ENCODE peak calls at places on chromosome 9, in seven cellular contexts. One of them, this sample, is unnamed.

GRCh38 chr9:21324040-21324439 is 11.2 kb downstream of the KLHL9 start:
- DNase-seq in effector memory CD4-positive, alpha-beta T cell: no peak
- DNase-seq in heart left ventricle: no peak
- DNase-seq in CD8-positive, alpha-beta T cell: no peak
- DNase-seq in Panc1: no peak
- DNase-seq in mesendoderm: no peak
- DNase-seq in mammary epithelial cell: no peak
- DNase-seq in this sample: no peak

GRCh38 chr9:16147726-16148125 is 594.9 kb downstream of the CCDC171 start:
- DNase-seq in effector memory CD4-positive, alpha-beta T cell: no peak
- DNase-seq in heart left ventricle: no peak
- DNase-seq in CD8-positive, alpha-beta T cell: no peak
- DNase-seq in Panc1: no peak
- DNase-seq in mesendoderm: no peak
- DNase-seq in mammary epithelial cell: no peak
- DNase-seq in this sample: no peak

GRCh38 chr9:29150606-29151005 is 1577.3 kb upstream of the C9orf72 start:
- DNase-seq in effector memory CD4-positive, alpha-beta T cell: no peak
- DNase-seq in heart left ventricle: no peak
- DNase-seq in CD8-positive, alpha-beta T cell: no peak
- DNase-seq in Panc1: no peak
- DNase-seq in mesendoderm: no peak
- DNase-seq in mammary epithelial cell: no peak
- DNase-seq in this sample: no peak

GRCh38 chr9:112546149-112547012 is 59.8 kb downstream of the KIAA1958 start:
- DNase-seq in effector memory CD4-positive, alpha-beta T cell: no peak
- DNase-seq in heart left ventricle: no peak
- DNase-seq in CD8-positive, alpha-beta T cell: no peak
- DNase-seq in Panc1: no peak
- DNase-seq in mesendoderm: peak
- DNase-seq in mammary epithelial cell: peak
- DNase-seq in this sample: no peak

GRCh38 chr9:13140843-13141592 is 138.5 kb downstream of the MPDZ start:
- DNase-seq in effector memory CD4-positive, alpha-beta T cell: no peak
- DNase-seq in heart left ventricle: no peak
- DNase-seq in CD8-positive, alpha-beta T cell: no peak
- DNase-seq in Panc1: no peak
- DNase-seq in mesendoderm: peak
- DNase-seq in mammary epithelial cell: no peak
- DNase-seq in this sample: no peak

GRCh38 chr9:121780177-121780576 is 128.7 kb downstream of the DAB2IP start:
- DNase-seq in effector memory CD4-positive, alpha-beta T cell: no peak
- DNase-seq in heart left ventricle: peak
- DNase-seq in CD8-positive, alpha-beta T cell: no peak
- DNase-seq in Panc1: no peak
- DNase-seq in mesendoderm: no peak
- DNase-seq in mammary epithelial cell: no peak
- DNase-seq in this sample: no peak

GRCh38 chr9:88313364-88314220 is 74.7 kb upstream of the SPIN1 start:
- DNase-seq in effector memory CD4-positive, alpha-beta T cell: no peak
- DNase-seq in heart left ventricle: no peak
- DNase-seq in CD8-positive, alpha-beta T cell: no peak
- DNase-seq in Panc1: no peak
- DNase-seq in mesendoderm: peak
- DNase-seq in mammary epithelial cell: no peak
- DNase-seq in this sample: no peak

GRCh38 chr9:111983484-111983908 is 86.9 kb downstream of the UGCG start:
- DNase-seq in effector memory CD4-positive, alpha-beta T cell: no peak
- DNase-seq in heart left ventricle: no peak
- DNase-seq in CD8-positive, alpha-beta T cell: no peak
- DNase-seq in Panc1: no peak
- DNase-seq in mesendoderm: no peak
- DNase-seq in mammary epithelial cell: no peak
- DNase-seq in this sample: no peak

DNA sequence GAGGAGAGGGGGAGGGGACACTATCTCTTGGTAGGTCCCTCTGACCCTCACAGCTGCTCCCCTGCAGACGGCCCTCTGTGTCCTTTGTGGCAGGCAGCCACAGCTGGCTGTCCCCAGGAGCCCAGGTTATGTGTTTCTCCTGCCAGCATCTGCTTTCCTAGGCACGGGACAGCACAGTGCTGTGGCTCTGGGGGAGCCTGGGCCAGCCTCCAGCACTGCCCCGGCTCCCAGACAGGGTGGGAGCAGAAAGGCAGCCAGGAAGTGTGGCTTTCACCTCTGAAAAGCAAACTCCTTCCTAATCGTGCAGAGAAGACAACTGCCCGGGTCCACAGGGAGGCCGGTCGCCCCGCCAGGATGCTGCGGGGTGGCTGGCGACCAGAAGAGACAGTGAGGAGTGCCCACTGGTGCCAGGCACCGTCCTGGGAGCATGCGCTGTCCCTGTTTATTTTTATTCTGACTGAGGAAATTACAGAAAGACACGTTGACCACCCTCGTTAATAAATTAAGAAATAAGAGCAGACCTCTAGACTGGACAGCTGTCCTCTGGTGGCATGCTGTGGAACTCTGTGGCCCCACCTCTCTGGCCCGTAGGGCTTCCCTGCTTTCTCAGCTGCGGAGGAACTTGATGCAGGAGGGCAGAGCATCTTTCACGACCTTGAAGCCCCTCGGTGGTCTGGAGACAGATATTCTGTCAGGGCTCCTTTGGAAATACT is 240.3 kb downstream of the FANCC start:
- DNase-seq in effector memory CD4-positive, alpha-beta T cell: no peak
- DNase-seq in heart left ventricle: no peak
- DNase-seq in CD8-positive, alpha-beta T cell: no peak
- DNase-seq in Panc1: no peak
- DNase-seq in mesendoderm: no peak
- DNase-seq in mammary epithelial cell: no peak
- DNase-seq in this sample: no peak
- H3K27ac ChIP-seq in effector memory CD4-positive, alpha-beta T cell: no peak
- H3K27ac ChIP-seq in heart left ventricle: peak
- H3K27ac ChIP-seq in CD8-positive, alpha-beta T cell: no peak
- H3K27ac ChIP-seq in Panc1: no peak
- H3K27ac ChIP-seq in mesendoderm: no peak
- H3K27ac ChIP-seq in mammary epithelial cell: no peak
- H3K27ac ChIP-seq in this sample: no peak

GRCh38 chr9:129317179-129318011 is 139.3 kb upstream of the IER5L start:
- DNase-seq in effector memory CD4-positive, alpha-beta T cell: no peak
- DNase-seq in heart left ventricle: peak
- DNase-seq in CD8-positive, alpha-beta T cell: no peak
- DNase-seq in Panc1: no peak
- DNase-seq in mesendoderm: peak
- DNase-seq in mammary epithelial cell: no peak
- DNase-seq in this sample: peak
- H3K27ac ChIP-seq in effector memory CD4-positive, alpha-beta T cell: no peak
- H3K27ac ChIP-seq in heart left ventricle: peak
- H3K27ac ChIP-seq in CD8-positive, alpha-beta T cell: no peak
- H3K27ac ChIP-seq in Panc1: no peak
- H3K27ac ChIP-seq in mesendoderm: no peak
- H3K27ac ChIP-seq in mammary epithelial cell: no peak
- H3K27ac ChIP-seq in this sample: no peak

GRCh38 chr9:18855636-18856035 is 177.4 kb downstream of the SAXO1 start:
- DNase-seq in effector memory CD4-positive, alpha-beta T cell: no peak
- DNase-seq in heart left ventricle: peak
- DNase-seq in CD8-positive, alpha-beta T cell: no peak
- DNase-seq in Panc1: no peak
- DNase-seq in mesendoderm: no peak
- DNase-seq in mammary epithelial cell: no peak
- DNase-seq in this sample: no peak
- H3K27ac ChIP-seq in effector memory CD4-positive, alpha-beta T cell: no peak
- H3K27ac ChIP-seq in heart left ventricle: no peak
- H3K27ac ChIP-seq in CD8-positive, alpha-beta T cell: no peak
- H3K27ac ChIP-seq in Panc1: no peak
- H3K27ac ChIP-seq in mesendoderm: no peak
- H3K27ac ChIP-seq in mammary epithelial cell: no peak
- H3K27ac ChIP-seq in this sample: no peak

GRCh38 chr9:109194157-109194556 is 27.1 kb upstream of the FRRS1L start:
- DNase-seq in effector memory CD4-positive, alpha-beta T cell: no peak
- DNase-seq in heart left ventricle: no peak
- DNase-seq in CD8-positive, alpha-beta T cell: no peak
- DNase-seq in Panc1: no peak
- DNase-seq in mesendoderm: no peak
- DNase-seq in mammary epithelial cell: no peak
- DNase-seq in this sample: no peak

GRCh38 chr9:109203761-109204360 is 36.8 kb upstream of the FRRS1L start:
- DNase-seq in effector memory CD4-positive, alpha-beta T cell: no peak
- DNase-seq in heart left ventricle: no peak
- DNase-seq in CD8-positive, alpha-beta T cell: no peak
- DNase-seq in Panc1: no peak
- DNase-seq in mesendoderm: no peak
- DNase-seq in mammary epithelial cell: no peak
- DNase-seq in this sample: no peak

GRCh38 chr9:109199676-109200075 is 32.6 kb upstream of the FRRS1L start:
- DNase-seq in effector memory CD4-positive, alpha-beta T cell: no peak
- DNase-seq in heart left ventricle: no peak
- DNase-seq in CD8-positive, alpha-beta T cell: no peak
- DNase-seq in Panc1: no peak
- DNase-seq in mesendoderm: no peak
- DNase-seq in mammary epithelial cell: no peak
- DNase-seq in this sample: no peak

DNA sequence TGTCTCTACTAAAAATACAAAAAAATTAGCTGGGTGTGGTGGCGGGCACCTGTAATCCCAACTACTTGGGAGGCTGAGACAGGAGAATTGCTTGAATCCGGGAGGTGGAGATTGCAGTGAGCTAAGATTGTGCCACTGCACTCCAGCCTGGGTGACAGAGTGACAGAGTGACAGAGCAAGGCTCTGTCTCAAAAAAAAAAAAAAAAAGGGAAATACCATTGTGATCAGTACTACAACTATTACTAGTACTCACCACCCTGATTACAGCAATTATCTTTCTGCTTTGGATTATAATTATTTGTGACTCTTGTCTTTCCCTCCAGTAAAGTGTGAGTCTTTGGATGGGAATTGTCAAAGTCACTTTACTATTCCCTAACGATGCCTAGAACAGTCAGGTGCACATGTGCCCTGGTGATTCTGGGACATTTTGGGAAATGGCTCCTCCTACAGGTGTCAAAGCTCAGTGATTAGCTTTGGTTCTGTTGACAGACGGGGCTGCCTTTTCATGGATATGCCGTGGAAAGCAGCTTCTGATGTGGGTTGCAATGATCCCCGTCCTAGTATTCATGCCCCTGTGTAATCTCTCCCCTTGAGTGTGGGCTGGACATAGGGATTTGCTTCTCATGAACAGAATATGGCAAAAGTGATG is 31.8 kb upstream of the FRRS1L start:
- DNase-seq in effector memory CD4-positive, alpha-beta T cell: no peak
- DNase-seq in heart left ventricle: no peak
- DNase-seq in CD8-positive, alpha-beta T cell: no peak
- DNase-seq in Panc1: no peak
- DNase-seq in mesendoderm: peak
- DNase-seq in mammary epithelial cell: no peak
- DNase-seq in this sample: no peak
- H3K27ac ChIP-seq in effector memory CD4-positive, alpha-beta T cell: no peak
- H3K27ac ChIP-seq in heart left ventricle: no peak
- H3K27ac ChIP-seq in CD8-positive, alpha-beta T cell: no peak
- H3K27ac ChIP-seq in Panc1: no peak
- H3K27ac ChIP-seq in mesendoderm: no peak
- H3K27ac ChIP-seq in mammary epithelial cell: no peak
- H3K27ac ChIP-seq in this sample: no peak

GRCh38 chr9:109967651-109968331 is 187.8 kb downstream of the PALM2AKAP2 start:
- DNase-seq in effector memory CD4-positive, alpha-beta T cell: no peak
- DNase-seq in heart left ventricle: no peak
- DNase-seq in CD8-positive, alpha-beta T cell: no peak
- DNase-seq in Panc1: no peak
- DNase-seq in mesendoderm: no peak
- DNase-seq in mammary epithelial cell: no peak
- DNase-seq in this sample: no peak
- H3K27ac ChIP-seq in effector memory CD4-positive, alpha-beta T cell: peak
- H3K27ac ChIP-seq in heart left ventricle: peak
- H3K27ac ChIP-seq in CD8-positive, alpha-beta T cell: no peak
- H3K27ac ChIP-seq in Panc1: no peak
- H3K27ac ChIP-seq in mesendoderm: no peak
- H3K27ac ChIP-seq in mammary epithelial cell: no peak
- H3K27ac ChIP-seq in this sample: no peak

GRCh38 chr9:105681724-105682123 is 12.6 kb upstream of the TMEM38B start:
- DNase-seq in effector memory CD4-positive, alpha-beta T cell: no peak
- DNase-seq in heart left ventricle: no peak
- DNase-seq in CD8-positive, alpha-beta T cell: no peak
- DNase-seq in Panc1: no peak
- DNase-seq in mesendoderm: peak
- DNase-seq in mammary epithelial cell: peak
- DNase-seq in this sample: no peak

GRCh38 chr9:105678781-105679180 is 15.6 kb upstream of the TMEM38B start:
- DNase-seq in effector memory CD4-positive, alpha-beta T cell: no peak
- DNase-seq in heart left ventricle: no peak
- DNase-seq in CD8-positive, alpha-beta T cell: no peak
- DNase-seq in Panc1: no peak
- DNase-seq in mesendoderm: no peak
- DNase-seq in mammary epithelial cell: no peak
- DNase-seq in this sample: no peak

GRCh38 chr9:105678163-105678562 is 15.9 kb downstream of the TAL2 start:
- DNase-seq in effector memory CD4-positive, alpha-beta T cell: no peak
- DNase-seq in heart left ventricle: no peak
- DNase-seq in CD8-positive, alpha-beta T cell: no peak
- DNase-seq in Panc1: no peak
- DNase-seq in mesendoderm: peak
- DNase-seq in mammary epithelial cell: no peak
- DNase-seq in this sample: no peak

GRCh38 chr9:105681313-105681712 is 13.0 kb upstream of the TMEM38B start:
- DNase-seq in effector memory CD4-positive, alpha-beta T cell: no peak
- DNase-seq in heart left ventricle: no peak
- DNase-seq in CD8-positive, alpha-beta T cell: no peak
- DNase-seq in Panc1: no peak
- DNase-seq in mesendoderm: no peak
- DNase-seq in mammary epithelial cell: no peak
- DNase-seq in this sample: no peak

GRCh38 chr9:105679406-105680022 is 14.8 kb upstream of the TMEM38B start:
- DNase-seq in effector memory CD4-positive, alpha-beta T cell: no peak
- DNase-seq in heart left ventricle: no peak
- DNase-seq in CD8-positive, alpha-beta T cell: no peak
- DNase-seq in Panc1: no peak
- DNase-seq in mesendoderm: no peak
- DNase-seq in mammary epithelial cell: no peak
- DNase-seq in this sample: no peak
- H3K27ac ChIP-seq in effector memory CD4-positive, alpha-beta T cell: no peak
- H3K27ac ChIP-seq in heart left ventricle: no peak
- H3K27ac ChIP-seq in CD8-positive, alpha-beta T cell: no peak
- H3K27ac ChIP-seq in Panc1: no peak
- H3K27ac ChIP-seq in mesendoderm: no peak
- H3K27ac ChIP-seq in mammary epithelial cell: no peak
- H3K27ac ChIP-seq in this sample: no peak

This sample was measured in HL-60.